ENCODE peak calls at places on chromosomes 13 and 19, in ten cellular contexts. N is ovary; J is CD8-positive, alpha-beta memory T cell; Y is PC-3; Z is sigmoid colon; B is heart left ventricle; X is suprapubic skin; R is transverse colon; E is effector memory CD4-positive, alpha-beta T cell; W is trophoblast cell. G is an unnamed sample.

GRCh38 chr19:42284066-42284501 is 15.0 kb downstream of the CIC start:
- DNase-seq in N (peak; percentile 90), J (peak; percentile 89), Y (no peak), Z (peak; percentile 94), B (peak; percentile 87), X (peak; percentile 86), R (peak; percentile 89), E (peak; percentile 79), W (peak; percentile 52), G (peak; percentile 84)

GRCh38 chr13:22945321-22946226 is 235.2 kb upstream of the SGCG start:
- DNase-seq in N (no peak), J (no peak), Y (no peak), Z (no peak), B (no peak), X (peak; percentile 29), R (no peak), E (no peak), W (no peak), G (no peak)

GRCh38 chr19:35592226-35592625 is 6.3 kb downstream of the PMIS2 start:
- DNase-seq in N (no peak), J (peak; percentile 28), Y (peak; percentile 52), Z (no peak), B (no peak), X (no peak), R (no peak), E (no peak), W (no peak), G (peak; percentile 66)

GRCh38 chr19:31096047-31096446 is 253.2 kb downstream of the TSHZ3 start:
- DNase-seq in N (no peak), J (no peak), Y (no peak), Z (no peak), B (peak; percentile 34), X (no peak), R (no peak), E (no peak), W (no peak), G (no peak)

GRCh38 chr13:23654111-23655110 is 84.2 kb downstream of the TNFRSF19 start:
- DNase-seq in N (no peak), J (no peak), Y (no peak), Z (no peak), B (peak; percentile 81), X (no peak), R (no peak), E (no peak), W (no peak), G (no peak)

GRCh38 chr13:32538234-32538620 is 368 bp downstream of the N4BP2L2 start:
- DNase-seq in N (no peak), J (no peak), Y (no peak), Z (peak; percentile 70), B (peak; percentile 59), X (no peak), R (no peak), E (no peak), W (peak; percentile 48), G (peak; percentile 40)

GRCh38 chr13:74289130-74289529 is 154.9 kb upstream of the KLF12 start:
- DNase-seq in N (no peak), J (no peak), Y (no peak), Z (no peak), B (no peak), X (no peak), R (no peak), E (no peak), W (no peak), G (no peak)

GRCh38 chr19:15138427-15138826 is 31.2 kb downstream of the SYDE1 start:
- DNase-seq in N (no peak), J (no peak), Y (peak; percentile 57), Z (no peak), B (no peak), X (no peak), R (no peak), E (no peak), W (no peak), G (no peak)

GRCh38 chr19:34274284-34274826 is 20.0 kb downstream of the GARRE1 start:
- DNase-seq in N (no peak), J (no peak), Y (no peak), Z (no peak), B (no peak), X (no peak), R (no peak), E (no peak), W (no peak), G (no peak)
- H3K27ac ChIP-seq in N (no peak overlapping the region), J (no peak overlapping the region), Y (no peak overlapping the region), Z (no peak overlapping the region), B (no peak overlapping the region), X (peak overlapping the region; percentile 45), R (peak overlapping the region; percentile 26), E (no peak overlapping the region), W (no peak overlapping the region), G (peak overlapping the region; percentile 51)

GRCh38 chr13:24745861-24746617 is 17.9 kb upstream of the RNF17 start:
- DNase-seq in N (no peak), J (no peak), Y (no peak), Z (no peak), B (no peak), X (no peak), R (no peak), E (no peak), W (no peak), G (no peak)

GRCh38 chr13:24744247-24744646 is 19.7 kb upstream of the RNF17 start:
- DNase-seq in N (no peak), J (no peak), Y (no peak), Z (no peak), B (no peak), X (no peak), R (no peak), E (no peak), W (no peak), G (no peak)

GRCh38 chr13:24746618-24747247 is 17.2 kb upstream of the RNF17 start:
- DNase-seq in N (no peak), J (no peak), Y (no peak), Z (no peak), B (no peak), X (no peak), R (no peak), E (no peak), W (no peak), G (no peak)

GRCh38 chr13:24747248-24748151 is 16.5 kb upstream of the RNF17 start:
- DNase-seq in N (no peak), J (no peak), Y (no peak), Z (peak; percentile 41), B (no peak), X (no peak), R (peak; percentile 24), E (no peak), W (no peak), G (no peak)

GRCh38 chr13:24745516-24745860 is 18.5 kb upstream of the RNF17 start:
- DNase-seq in N (no peak), J (no peak), Y (no peak), Z (no peak), B (no peak), X (no peak), R (no peak), E (no peak), W (no peak), G (no peak)
- H3K4me3 ChIP-seq in N (no peak overlapping the region), J (no peak overlapping the region), Y (no peak overlapping the region), Z (no peak overlapping the region), B (no peak overlapping the region), X (no peak overlapping the region), R (no peak overlapping the region), E (no peak overlapping the region), W (no peak overlapping the region), G (no peak overlapping the region)

GRCh38 chr19:52231154-52231565 is 38.2 kb upstream of the ZNF766 start:
- DNase-seq in N (no peak), J (no peak), Y (peak; percentile 47), Z (no peak), B (no peak), X (no peak), R (no peak), E (no peak), W (peak; percentile 85), G (no peak)

GRCh38 chr19:52229524-52229923 is 39.7 kb downstream of the PPP2R1A start:
- DNase-seq in N (no peak), J (no peak), Y (no peak), Z (no peak), B (no peak), X (no peak), R (no peak), E (no peak), W (no peak), G (no peak)

GRCh38 chr19:52227980-52228379 is 38.1 kb downstream of the PPP2R1A start:
- DNase-seq in N (no peak), J (no peak), Y (no peak), Z (no peak), B (no peak), X (no peak), R (no peak), E (no peak), W (no peak), G (no peak)

GRCh38 chr19:52227196-52227940 is 37.5 kb downstream of the PPP2R1A start:
- DNase-seq in N (no peak), J (no peak), Y (no peak), Z (no peak), B (no peak), X (no peak), R (no peak), E (no peak), W (peak; percentile 66), G (no peak)

GRCh38 chr19:52230685-52231084 is 38.7 kb upstream of the ZNF766 start:
- DNase-seq in N (no peak), J (no peak), Y (no peak), Z (no peak), B (no peak), X (no peak), R (no peak), E (no peak), W (peak; percentile 40), G (no peak)
- H3K27ac ChIP-seq in N (no peak overlapping the region), J (no peak overlapping the region), Y (no peak overlapping the region), Z (no peak overlapping the region), B (no peak overlapping the region), X (peak overlapping the region; percentile 32), R (no peak overlapping the region), E (no peak overlapping the region), W (no peak overlapping the region), G (no peak overlapping the region)

GRCh38 chr19:55484571-55485438 is at the start of gene NAT14:
- DNase-seq in N (peak; percentile 85), J (peak; percentile 77), Y (peak; percentile 57), Z (peak; percentile 82), B (peak; percentile 69), X (no peak), R (peak; percentile 53), E (peak; percentile 50), W (peak; percentile 36), G (peak; percentile 61)

GRCh38 chr19:55485439-55486011 is 537 bp downstream of the NAT14 start:
- DNase-seq in N (peak; percentile 50), J (peak; percentile 39), Y (no peak), Z (peak; percentile 73), B (peak; percentile 38), X (no peak), R (no peak), E (no peak), W (no peak), G (no peak)

GRCh38 chr19:55482128-55482961 is 2.6 kb upstream of the NAT14 start:
- DNase-seq in N (peak; percentile 51), J (no peak), Y (no peak), Z (no peak), B (peak; percentile 33), X (no peak), R (no peak), E (no peak), W (no peak), G (no peak)

GRCh38 chr19:55482967-55483671 is 1.9 kb upstream of the NAT14 start:
- DNase-seq in N (no peak), J (no peak), Y (no peak), Z (no peak), B (peak; percentile 19), X (no peak), R (no peak), E (no peak), W (no peak), G (no peak)

DNA sequence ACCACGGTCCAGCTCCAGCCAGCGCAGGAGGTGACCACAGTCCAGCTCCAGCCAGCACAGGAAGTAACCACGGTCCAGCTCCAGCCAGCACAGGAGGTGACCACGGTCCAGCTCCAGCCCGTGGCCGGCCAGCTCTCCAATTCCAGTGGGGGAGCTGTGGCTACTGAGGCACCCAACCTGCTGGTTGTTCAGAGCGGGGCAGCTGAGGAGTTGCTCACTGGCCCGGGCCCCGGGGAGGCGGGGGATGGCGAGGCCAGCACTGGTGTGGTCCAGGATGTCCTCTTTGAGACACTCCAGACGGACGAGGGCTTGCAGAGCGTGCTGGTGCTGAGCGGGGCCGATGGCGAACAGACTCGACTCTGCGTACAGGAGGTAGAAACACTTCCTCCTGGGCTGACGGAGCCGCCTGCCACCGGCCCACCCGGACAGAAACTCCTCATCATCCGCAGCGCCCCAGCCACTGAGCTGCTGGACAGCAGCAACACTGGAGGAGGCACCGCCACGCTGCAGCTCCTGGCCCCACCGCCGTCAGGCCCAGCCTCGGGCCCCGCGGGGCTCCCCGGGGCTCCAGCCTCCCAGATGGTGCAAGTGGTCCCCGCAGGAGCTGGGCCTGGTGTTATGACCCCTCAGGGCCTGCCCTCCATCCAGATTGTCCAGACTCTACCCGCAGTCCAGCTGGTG is 1.2 kb upstream of the NAT14 start:
- DNase-seq in N (peak; percentile 50), J (no peak), Y (no peak), Z (peak; percentile 69), B (peak; percentile 29), X (no peak), R (no peak), E (no peak), W (no peak), G (no peak)
- H3K4me3 ChIP-seq in N (no peak overlapping the region), J (peak overlapping the region; percentile 64), Y (peak overlapping the region; percentile 72), Z (no peak overlapping the region), B (peak overlapping the region; percentile 60), X (no peak overlapping the region), R (no peak overlapping the region), E (peak overlapping the region; percentile 75), W (no peak overlapping the region), G (no peak overlapping the region)